ENCODE peak calls at places on chromosomes 2 and 18, in six cellular contexts. One of them, this sample, is unnamed.

GRCh38 chr2:170996316-170996715 is 67.3 kb downstream of the GORASP2 start:
- DNase-seq in cardiac fibroblast: peak
- DNase-seq in gastrocnemius medialis: no peak
- DNase-seq in choroid plexus epithelial cell: peak
- DNase-seq in upper lobe of right lung: no peak
- DNase-seq in hepatocyte: no peak
- DNase-seq in this sample: no peak

GRCh38 chr2:1990724-1991123 is 246.4 kb upstream of the PXDN start:
- DNase-seq in cardiac fibroblast: no peak
- DNase-seq in gastrocnemius medialis: no peak
- DNase-seq in choroid plexus epithelial cell: peak
- DNase-seq in upper lobe of right lung: no peak
- DNase-seq in hepatocyte: no peak
- DNase-seq in this sample: no peak

GRCh38 chr18:45962461-45962860 is 4.7 kb downstream of the EPG5 start:
- DNase-seq in cardiac fibroblast: peak
- DNase-seq in gastrocnemius medialis: no peak
- DNase-seq in choroid plexus epithelial cell: peak
- DNase-seq in upper lobe of right lung: no peak
- DNase-seq in hepatocyte: peak
- DNase-seq in this sample: peak

GRCh38 chr2:25215948-25216679 is 47.7 kb upstream of the POMC start:
- DNase-seq in cardiac fibroblast: peak
- DNase-seq in gastrocnemius medialis: peak
- DNase-seq in choroid plexus epithelial cell: peak
- DNase-seq in upper lobe of right lung: peak
- DNase-seq in hepatocyte: peak
- DNase-seq in this sample: peak

GRCh38 chr18:24398515-24398914 is 891 bp upstream of the OSBPL1A start:
- DNase-seq in cardiac fibroblast: no peak
- DNase-seq in gastrocnemius medialis: no peak
- DNase-seq in choroid plexus epithelial cell: peak
- DNase-seq in upper lobe of right lung: no peak
- DNase-seq in hepatocyte: peak
- DNase-seq in this sample: peak

GRCh38 chr18:8882632-8883408 is 177.5 kb downstream of the MTCL1 start:
- DNase-seq in cardiac fibroblast: no peak
- DNase-seq in gastrocnemius medialis: no peak
- DNase-seq in choroid plexus epithelial cell: no peak
- DNase-seq in upper lobe of right lung: no peak
- DNase-seq in hepatocyte: no peak
- DNase-seq in this sample: peak

GRCh38 chr2:189014426-189015138 is 40.4 kb downstream of the COL3A1 start:
- DNase-seq in cardiac fibroblast: peak
- DNase-seq in gastrocnemius medialis: no peak
- DNase-seq in choroid plexus epithelial cell: peak
- DNase-seq in upper lobe of right lung: no peak
- DNase-seq in hepatocyte: peak
- DNase-seq in this sample: no peak

GRCh38 chr2:180743412-180743811 is 237.0 kb upstream of the UBE2E3 start:
- DNase-seq in cardiac fibroblast: no peak
- DNase-seq in gastrocnemius medialis: no peak
- DNase-seq in choroid plexus epithelial cell: no peak
- DNase-seq in upper lobe of right lung: no peak
- DNase-seq in hepatocyte: no peak
- DNase-seq in this sample: no peak

GRCh38 chr2:116109471-116109870 is 1667.0 kb downstream of the DPP10 start:
- DNase-seq in cardiac fibroblast: no peak
- DNase-seq in gastrocnemius medialis: no peak
- DNase-seq in choroid plexus epithelial cell: no peak
- DNase-seq in upper lobe of right lung: no peak
- DNase-seq in hepatocyte: no peak
- DNase-seq in this sample: no peak

GRCh38 chr2:42141687-42142475 is 27.3 kb upstream of the EML4 start:
- DNase-seq in cardiac fibroblast: peak
- DNase-seq in gastrocnemius medialis: no peak
- DNase-seq in choroid plexus epithelial cell: peak
- DNase-seq in upper lobe of right lung: peak
- DNase-seq in hepatocyte: peak
- DNase-seq in this sample: peak

GRCh38 chr2:187500585-187501359 is 52.7 kb upstream of the CALCRL start:
- DNase-seq in cardiac fibroblast: peak
- DNase-seq in gastrocnemius medialis: no peak
- DNase-seq in choroid plexus epithelial cell: peak
- DNase-seq in upper lobe of right lung: no peak
- DNase-seq in hepatocyte: peak
- DNase-seq in this sample: peak

GRCh38 chr18:69172046-69172445 is 228.6 kb upstream of the DOK6 start:
- DNase-seq in cardiac fibroblast: peak
- DNase-seq in gastrocnemius medialis: no peak
- DNase-seq in choroid plexus epithelial cell: no peak
- DNase-seq in upper lobe of right lung: no peak
- DNase-seq in hepatocyte: no peak
- DNase-seq in this sample: no peak

GRCh38 chr2:225764346-225764745 is 364.8 kb downstream of the NYAP2 start:
- DNase-seq in cardiac fibroblast: no peak
- DNase-seq in gastrocnemius medialis: no peak
- DNase-seq in choroid plexus epithelial cell: peak
- DNase-seq in upper lobe of right lung: no peak
- DNase-seq in hepatocyte: no peak
- DNase-seq in this sample: no peak

GRCh38 chr2:114728372-114728771 is 285.9 kb downstream of the DPP10 start:
- DNase-seq in cardiac fibroblast: no peak
- DNase-seq in gastrocnemius medialis: no peak
- DNase-seq in choroid plexus epithelial cell: no peak
- DNase-seq in upper lobe of right lung: no peak
- DNase-seq in hepatocyte: peak
- DNase-seq in this sample: no peak

GRCh38 chr2:237968048-237968862 is 1.4 kb downstream of the UBE2F start:
- DNase-seq in cardiac fibroblast: peak
- DNase-seq in gastrocnemius medialis: peak
- DNase-seq in choroid plexus epithelial cell: peak
- DNase-seq in upper lobe of right lung: peak
- DNase-seq in hepatocyte: peak
- DNase-seq in this sample: peak

GRCh38 chr2:53209679-53210473 is 557.7 kb upstream of the CHAC2 start:
- DNase-seq in cardiac fibroblast: no peak
- DNase-seq in gastrocnemius medialis: no peak
- DNase-seq in choroid plexus epithelial cell: no peak
- DNase-seq in upper lobe of right lung: no peak
- DNase-seq in hepatocyte: no peak
- DNase-seq in this sample: no peak

GRCh38 chr2:118185210-118186109 is 97.2 kb downstream of the INSIG2 start:
- DNase-seq in cardiac fibroblast: peak
- DNase-seq in gastrocnemius medialis: peak
- DNase-seq in choroid plexus epithelial cell: peak
- DNase-seq in upper lobe of right lung: peak
- DNase-seq in hepatocyte: peak
- DNase-seq in this sample: peak

GRCh38 chr2:67215214-67215613 is 181.9 kb upstream of the ETAA1 start:
- DNase-seq in cardiac fibroblast: peak
- DNase-seq in gastrocnemius medialis: no peak
- DNase-seq in choroid plexus epithelial cell: peak
- DNase-seq in upper lobe of right lung: peak
- DNase-seq in hepatocyte: peak
- DNase-seq in this sample: peak

GRCh38 chr2:218196974-218197373 is 20.0 kb upstream of the ARPC2 start:
- DNase-seq in cardiac fibroblast: no peak
- DNase-seq in gastrocnemius medialis: no peak
- DNase-seq in choroid plexus epithelial cell: no peak
- DNase-seq in upper lobe of right lung: no peak
- DNase-seq in hepatocyte: no peak
- DNase-seq in this sample: no peak

GRCh38 chr2:31735716-31736115 is 155.0 kb upstream of the SRD5A2 start:
- DNase-seq in cardiac fibroblast: no peak
- DNase-seq in gastrocnemius medialis: no peak
- DNase-seq in choroid plexus epithelial cell: no peak
- DNase-seq in upper lobe of right lung: no peak
- DNase-seq in hepatocyte: no peak
- DNase-seq in this sample: peak
- TF ChIP-seq CTCF in cardiac fibroblast: no peak
- TF ChIP-seq CTCF in gastrocnemius medialis: no peak
- TF ChIP-seq CTCF in choroid plexus epithelial cell: no peak
- TF ChIP-seq CTCF in upper lobe of right lung: no peak
- TF ChIP-seq CTCF in hepatocyte: no peak
- TF ChIP-seq CTCF in this sample: no peak

GRCh38 chr2:26642437-26642836 is 1.3 kb upstream of the CIB4 start:
- DNase-seq in cardiac fibroblast: no peak
- DNase-seq in gastrocnemius medialis: no peak
- DNase-seq in choroid plexus epithelial cell: no peak
- DNase-seq in upper lobe of right lung: no peak
- DNase-seq in hepatocyte: no peak
- DNase-seq in this sample: no peak

GRCh38 chr2:26637811-26638310 is 3.3 kb downstream of the CIB4 start:
- DNase-seq in cardiac fibroblast: no peak
- DNase-seq in gastrocnemius medialis: no peak
- DNase-seq in choroid plexus epithelial cell: no peak
- DNase-seq in upper lobe of right lung: no peak
- DNase-seq in hepatocyte: no peak
- DNase-seq in this sample: no peak

GRCh38 chr2:26640781-26641564 is at the start of gene CIB4:
- DNase-seq in cardiac fibroblast: no peak
- DNase-seq in gastrocnemius medialis: no peak
- DNase-seq in choroid plexus epithelial cell: no peak
- DNase-seq in upper lobe of right lung: no peak
- DNase-seq in hepatocyte: no peak
- DNase-seq in this sample: no peak

GRCh38 chr2:26640331-26640745 is 828 bp downstream of the CIB4 start:
- DNase-seq in cardiac fibroblast: peak
- DNase-seq in gastrocnemius medialis: no peak
- DNase-seq in choroid plexus epithelial cell: peak
- DNase-seq in upper lobe of right lung: no peak
- DNase-seq in hepatocyte: peak
- DNase-seq in this sample: peak

DNA sequence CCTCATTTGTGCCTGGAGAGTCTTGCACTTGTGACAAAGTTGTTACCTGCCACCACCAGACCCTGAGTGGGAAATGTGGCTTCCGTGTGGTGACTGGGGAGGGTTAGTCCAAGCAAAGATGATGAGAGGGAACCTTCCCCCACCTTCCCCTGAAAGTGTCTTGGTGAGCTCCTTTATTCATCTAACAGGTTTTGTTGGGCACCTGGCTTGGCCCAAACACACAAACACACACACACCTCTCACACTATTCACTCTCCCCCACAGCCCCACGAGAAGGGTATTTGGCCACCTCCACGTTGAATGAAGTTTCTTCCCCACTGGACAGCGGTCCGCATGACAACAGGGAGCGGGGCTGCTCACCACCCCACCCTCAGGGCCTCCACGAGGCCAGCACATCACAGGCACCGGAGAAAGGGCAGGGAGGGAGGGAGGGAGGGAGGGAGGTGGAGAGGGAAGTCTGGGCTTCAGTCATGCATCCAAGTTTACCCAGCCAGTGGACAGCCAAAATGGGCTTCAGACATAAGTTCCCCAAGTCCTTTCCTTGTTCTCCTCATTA is 1.4 kb downstream of the CIB4 start:
- DNase-seq in cardiac fibroblast: no peak
- DNase-seq in gastrocnemius medialis: no peak
- DNase-seq in choroid plexus epithelial cell: no peak
- DNase-seq in upper lobe of right lung: no peak
- DNase-seq in hepatocyte: no peak
- DNase-seq in this sample: no peak
- H3K4me3 ChIP-seq in cardiac fibroblast: no peak
- H3K4me3 ChIP-seq in gastrocnemius medialis: no peak
- H3K4me3 ChIP-seq in choroid plexus epithelial cell: no peak
- H3K4me3 ChIP-seq in upper lobe of right lung: no peak
- H3K4me3 ChIP-seq in hepatocyte: no peak
- H3K4me3 ChIP-seq in this sample: no peak

DNA sequence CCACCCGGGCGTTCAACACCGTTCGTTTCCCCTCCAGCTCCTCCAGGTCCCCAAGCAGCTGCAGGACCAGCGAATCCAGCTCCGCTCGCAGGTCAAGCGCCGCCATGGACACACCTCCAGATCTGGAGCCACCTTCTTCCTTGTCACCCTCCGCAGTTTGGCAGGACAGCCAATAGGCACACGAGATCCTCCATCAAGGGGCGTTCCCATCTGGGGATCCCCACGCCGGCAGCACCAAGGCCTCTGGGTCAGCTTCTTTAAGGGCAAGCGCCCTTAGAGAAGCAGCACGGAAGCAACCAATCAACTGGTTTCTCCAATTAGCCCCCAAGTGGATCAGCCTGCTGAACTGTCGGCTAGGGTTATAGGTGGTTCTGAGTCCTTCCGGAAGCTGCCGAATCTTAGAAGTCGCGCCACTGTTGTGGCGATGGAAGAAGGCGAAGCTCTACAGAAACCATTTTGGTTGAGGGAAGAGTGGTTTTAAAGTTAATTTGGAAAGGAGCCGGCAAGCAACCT is 621 bp upstream of the IMP4 start:
- DNase-seq in cardiac fibroblast: peak
- DNase-seq in gastrocnemius medialis: peak
- DNase-seq in choroid plexus epithelial cell: peak
- DNase-seq in upper lobe of right lung: peak
- DNase-seq in hepatocyte: peak
- DNase-seq in this sample: peak
- TF ChIP-seq CTCF in cardiac fibroblast: no peak
- TF ChIP-seq CTCF in gastrocnemius medialis: no peak
- TF ChIP-seq CTCF in choroid plexus epithelial cell: no peak
- TF ChIP-seq CTCF in upper lobe of right lung: no peak
- TF ChIP-seq CTCF in hepatocyte: no peak
- TF ChIP-seq CTCF in this sample: no peak

GRCh38 chr2:108787209-108787558 is 613 bp downstream of the CCDC138 start:
- DNase-seq in cardiac fibroblast: no peak
- DNase-seq in gastrocnemius medialis: no peak
- DNase-seq in choroid plexus epithelial cell: no peak
- DNase-seq in upper lobe of right lung: no peak
- DNase-seq in hepatocyte: no peak
- DNase-seq in this sample: no peak

GRCh38 chr2:108786354-108787208 is at the start of gene CCDC138:
- DNase-seq in cardiac fibroblast: peak
- DNase-seq in gastrocnemius medialis: peak
- DNase-seq in choroid plexus epithelial cell: peak
- DNase-seq in upper lobe of right lung: peak
- DNase-seq in hepatocyte: peak
- DNase-seq in this sample: peak

GRCh38 chr2:108786008-108786353 is 590 bp upstream of the CCDC138 start:
- DNase-seq in cardiac fibroblast: no peak
- DNase-seq in gastrocnemius medialis: no peak
- DNase-seq in choroid plexus epithelial cell: peak
- DNase-seq in upper lobe of right lung: no peak
- DNase-seq in hepatocyte: no peak
- DNase-seq in this sample: no peak
- H3K4me3 ChIP-seq in cardiac fibroblast: peak
- H3K4me3 ChIP-seq in gastrocnemius medialis: peak
- H3K4me3 ChIP-seq in choroid plexus epithelial cell: peak
- H3K4me3 ChIP-seq in upper lobe of right lung: peak
- H3K4me3 ChIP-seq in hepatocyte: peak
- H3K4me3 ChIP-seq in this sample: peak